ENCODE peak calls at places on chromosomes 13 and 19, in eight cellular contexts. One of them, this sample, is unnamed. For H3K9me3, the result is how much of the 10 kb centered on the place peaks cover.

GRCh38 chr19:29697523-29698261 is 17.4 kb downstream of the C19orf12 start:
- DNase-seq in HAP-1: no peak
- DNase-seq in HCT116: no peak
- DNase-seq in endothelial cell of umbilical vein: no peak
- DNase-seq in PC-9: no peak
- DNase-seq in Caco-2: no peak
- DNase-seq in right atrium auricular region: no peak
- DNase-seq in CD4-positive, CD25-positive, alpha-beta regulatory T cell: no peak
- DNase-seq in this sample: no peak

GRCh38 chr13:42102961-42103688 is 54.7 kb downstream of the DGKH start:
- DNase-seq in HAP-1: no peak
- DNase-seq in HCT116: no peak
- DNase-seq in endothelial cell of umbilical vein: no peak
- DNase-seq in PC-9: no peak
- DNase-seq in Caco-2: no peak
- DNase-seq in right atrium auricular region: no peak
- DNase-seq in CD4-positive, CD25-positive, alpha-beta regulatory T cell: no peak
- DNase-seq in this sample: no peak

GRCh38 chr19:55188620-55189019 is 8.5 kb upstream of the SYT5 start:
- DNase-seq in HAP-1: no peak
- DNase-seq in HCT116: no peak
- DNase-seq in endothelial cell of umbilical vein: no peak
- DNase-seq in PC-9: no peak
- DNase-seq in Caco-2: no peak
- DNase-seq in right atrium auricular region: no peak
- DNase-seq in CD4-positive, CD25-positive, alpha-beta regulatory T cell: peak
- DNase-seq in this sample: no peak

GRCh38 chr19:46716672-46717033 is 261 bp downstream of the PRKD2 start:
- DNase-seq in HAP-1: peak
- DNase-seq in HCT116: no peak
- DNase-seq in endothelial cell of umbilical vein: no peak
- DNase-seq in PC-9: no peak
- DNase-seq in Caco-2: no peak
- DNase-seq in right atrium auricular region: no peak
- DNase-seq in CD4-positive, CD25-positive, alpha-beta regulatory T cell: no peak
- DNase-seq in this sample: peak

GRCh38 chr13:45833663-45834062 is 17.9 kb downstream of the SIAH3 start:
- DNase-seq in HAP-1: no peak
- DNase-seq in HCT116: peak
- DNase-seq in endothelial cell of umbilical vein: peak
- DNase-seq in PC-9: peak
- DNase-seq in Caco-2: no peak
- DNase-seq in right atrium auricular region: no peak
- DNase-seq in CD4-positive, CD25-positive, alpha-beta regulatory T cell: no peak
- DNase-seq in this sample: no peak

GRCh38 chr13:40221460-40222201 is 444.8 kb downstream of the FOXO1 start:
- DNase-seq in HAP-1: no peak
- DNase-seq in HCT116: no peak
- DNase-seq in endothelial cell of umbilical vein: no peak
- DNase-seq in PC-9: peak
- DNase-seq in Caco-2: no peak
- DNase-seq in right atrium auricular region: no peak
- DNase-seq in CD4-positive, CD25-positive, alpha-beta regulatory T cell: peak
- DNase-seq in this sample: peak

GRCh38 chr19:43476606-43477005 is 11.2 kb upstream of the LYPD3 start:
- DNase-seq in HAP-1: no peak
- DNase-seq in HCT116: no peak
- DNase-seq in endothelial cell of umbilical vein: peak
- DNase-seq in PC-9: peak
- DNase-seq in Caco-2: no peak
- DNase-seq in right atrium auricular region: no peak
- DNase-seq in CD4-positive, CD25-positive, alpha-beta regulatory T cell: no peak
- DNase-seq in this sample: no peak

GRCh38 chr19:1173160-1173844 is 766 bp downstream of the SBNO2 start:
- DNase-seq in HAP-1: peak
- DNase-seq in HCT116: no peak
- DNase-seq in endothelial cell of umbilical vein: no peak
- DNase-seq in PC-9: peak
- DNase-seq in Caco-2: no peak
- DNase-seq in right atrium auricular region: no peak
- DNase-seq in CD4-positive, CD25-positive, alpha-beta regulatory T cell: peak
- DNase-seq in this sample: peak

GRCh38 chr13:113861433-113862030 is 2.3 kb downstream of the GAS6 start:
- DNase-seq in HAP-1: no peak
- DNase-seq in HCT116: no peak
- DNase-seq in endothelial cell of umbilical vein: no peak
- DNase-seq in PC-9: no peak
- DNase-seq in Caco-2: no peak
- DNase-seq in right atrium auricular region: peak
- DNase-seq in CD4-positive, CD25-positive, alpha-beta regulatory T cell: no peak
- DNase-seq in this sample: no peak

GRCh38 chr19:3479177-3479818 is 1.0 kb downstream of the SMIM24 start:
- DNase-seq in HAP-1: peak
- DNase-seq in HCT116: peak
- DNase-seq in endothelial cell of umbilical vein: no peak
- DNase-seq in PC-9: no peak
- DNase-seq in Caco-2: no peak
- DNase-seq in right atrium auricular region: no peak
- DNase-seq in CD4-positive, CD25-positive, alpha-beta regulatory T cell: peak
- DNase-seq in this sample: peak

GRCh38 chr13:83057119-83057518 is 825.2 kb downstream of the SLITRK1 start:
- DNase-seq in HAP-1: no peak
- DNase-seq in HCT116: no peak
- DNase-seq in endothelial cell of umbilical vein: no peak
- DNase-seq in PC-9: no peak
- DNase-seq in Caco-2: no peak
- DNase-seq in right atrium auricular region: no peak
- DNase-seq in CD4-positive, CD25-positive, alpha-beta regulatory T cell: no peak
- DNase-seq in this sample: no peak

GRCh38 chr19:13240312-13241022 is 90.3 kb downstream of the IER2 start:
- DNase-seq in HAP-1: no peak
- DNase-seq in HCT116: no peak
- DNase-seq in endothelial cell of umbilical vein: no peak
- DNase-seq in PC-9: peak
- DNase-seq in Caco-2: no peak
- DNase-seq in right atrium auricular region: no peak
- DNase-seq in CD4-positive, CD25-positive, alpha-beta regulatory T cell: no peak
- DNase-seq in this sample: no peak

GRCh38 chr19:35261356-35262100 is 7.2 kb upstream of the USF2 start:
- DNase-seq in HAP-1: peak
- DNase-seq in HCT116: no peak
- DNase-seq in endothelial cell of umbilical vein: no peak
- DNase-seq in PC-9: no peak
- DNase-seq in Caco-2: peak
- DNase-seq in right atrium auricular region: peak
- DNase-seq in CD4-positive, CD25-positive, alpha-beta regulatory T cell: no peak
- DNase-seq in this sample: no peak

GRCh38 chr13:97359181-97360057 is 74.5 kb upstream of the RAP2A start:
- DNase-seq in HAP-1: peak
- DNase-seq in HCT116: peak
- DNase-seq in endothelial cell of umbilical vein: peak
- DNase-seq in PC-9: peak
- DNase-seq in Caco-2: peak
- DNase-seq in right atrium auricular region: peak
- DNase-seq in CD4-positive, CD25-positive, alpha-beta regulatory T cell: peak
- DNase-seq in this sample: peak

DNA sequence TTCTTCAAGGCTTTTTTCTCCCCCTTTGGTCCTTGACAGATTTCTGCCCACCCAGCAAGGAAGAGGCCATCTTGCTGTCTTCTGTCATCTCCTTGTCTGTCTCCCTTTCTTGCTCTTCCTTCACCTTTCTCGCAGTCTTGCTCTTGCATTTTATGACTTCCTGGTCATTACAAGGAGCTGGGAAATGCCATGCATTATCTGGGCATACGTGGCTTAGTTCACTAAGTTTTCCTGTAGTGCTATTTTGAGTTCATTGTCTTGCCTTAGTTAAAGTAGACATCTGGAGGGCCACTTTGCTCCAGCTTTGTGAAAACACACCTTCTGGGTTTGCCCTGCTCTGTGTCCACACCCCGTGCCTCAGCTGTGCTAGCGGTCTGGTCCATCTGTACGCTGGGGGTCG is 59.3 kb downstream of the ARHGEF7 start:
- DNase-seq in HAP-1: no peak
- DNase-seq in HCT116: no peak
- DNase-seq in endothelial cell of umbilical vein: peak
- DNase-seq in PC-9: peak
- DNase-seq in Caco-2: no peak
- DNase-seq in right atrium auricular region: no peak
- DNase-seq in CD4-positive, CD25-positive, alpha-beta regulatory T cell: no peak
- DNase-seq in this sample: no peak
- H3K4me3 ChIP-seq in HAP-1: no peak
- H3K4me3 ChIP-seq in HCT116: no peak
- H3K4me3 ChIP-seq in endothelial cell of umbilical vein: no peak
- H3K4me3 ChIP-seq in PC-9: no peak
- H3K4me3 ChIP-seq in Caco-2: no peak
- H3K4me3 ChIP-seq in right atrium auricular region: no peak
- H3K4me3 ChIP-seq in CD4-positive, CD25-positive, alpha-beta regulatory T cell: no peak
- H3K4me3 ChIP-seq in this sample: no peak

GRCh38 chr19:56837492-56837891 is 3.0 kb downstream of the PEG3 start:
- DNase-seq in HAP-1: no peak
- DNase-seq in HCT116: no peak
- DNase-seq in endothelial cell of umbilical vein: no peak
- DNase-seq in PC-9: no peak
- DNase-seq in Caco-2: no peak
- DNase-seq in right atrium auricular region: peak
- DNase-seq in CD4-positive, CD25-positive, alpha-beta regulatory T cell: no peak
- DNase-seq in this sample: no peak
- H3K9me3 ChIP-seq in HAP-1: under half
- H3K9me3 ChIP-seq in HCT116: under half
- H3K9me3 ChIP-seq in endothelial cell of umbilical vein: under half
- H3K9me3 ChIP-seq in PC-9: under half
- H3K9me3 ChIP-seq in Caco-2: under half
- H3K9me3 ChIP-seq in right atrium auricular region: under half
- H3K9me3 ChIP-seq in CD4-positive, CD25-positive, alpha-beta regulatory T cell: half or more
- H3K9me3 ChIP-seq in this sample: under half

GRCh38 chr19:52522555-52522954 is 4.9 kb upstream of the ZNF808 start:
- DNase-seq in HAP-1: no peak
- DNase-seq in HCT116: no peak
- DNase-seq in endothelial cell of umbilical vein: no peak
- DNase-seq in PC-9: no peak
- DNase-seq in Caco-2: no peak
- DNase-seq in right atrium auricular region: no peak
- DNase-seq in CD4-positive, CD25-positive, alpha-beta regulatory T cell: no peak
- DNase-seq in this sample: no peak
- H3K4me3 ChIP-seq in HAP-1: no peak
- H3K4me3 ChIP-seq in HCT116: no peak
- H3K4me3 ChIP-seq in endothelial cell of umbilical vein: no peak
- H3K4me3 ChIP-seq in PC-9: no peak
- H3K4me3 ChIP-seq in Caco-2: no peak
- H3K4me3 ChIP-seq in right atrium auricular region: no peak
- H3K4me3 ChIP-seq in CD4-positive, CD25-positive, alpha-beta regulatory T cell: no peak
- H3K4me3 ChIP-seq in this sample: no peak

DNA sequence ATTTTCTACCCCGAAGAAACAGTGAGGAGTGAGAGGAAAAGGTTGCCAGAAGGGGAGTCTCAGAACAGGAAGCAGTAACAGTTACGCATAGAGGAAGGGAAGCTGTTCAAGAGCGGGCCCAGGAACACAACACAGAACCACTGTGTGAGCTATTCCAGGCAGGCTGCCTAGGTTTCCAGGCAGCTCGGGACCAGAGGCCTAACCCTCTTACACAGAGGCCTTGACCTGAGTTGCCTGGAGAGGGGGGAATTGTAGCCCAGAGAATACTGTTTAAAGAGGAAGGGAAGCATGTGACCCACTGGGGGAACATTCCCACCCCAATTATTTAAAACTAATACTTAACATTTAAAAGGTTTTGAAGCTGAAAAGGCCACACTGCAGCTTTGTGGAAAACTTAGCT is 93.3 kb upstream of the ZNF98 start:
- DNase-seq in HAP-1: no peak
- DNase-seq in HCT116: no peak
- DNase-seq in endothelial cell of umbilical vein: no peak
- DNase-seq in PC-9: no peak
- DNase-seq in Caco-2: no peak
- DNase-seq in right atrium auricular region: no peak
- DNase-seq in CD4-positive, CD25-positive, alpha-beta regulatory T cell: no peak
- DNase-seq in this sample: no peak
- H3K9me3 ChIP-seq in HAP-1: under half
- H3K9me3 ChIP-seq in HCT116: under half
- H3K9me3 ChIP-seq in endothelial cell of umbilical vein: under half
- H3K9me3 ChIP-seq in PC-9: under half
- H3K9me3 ChIP-seq in Caco-2: under half
- H3K9me3 ChIP-seq in right atrium auricular region: under half
- H3K9me3 ChIP-seq in CD4-positive, CD25-positive, alpha-beta regulatory T cell: half or more
- H3K9me3 ChIP-seq in this sample: under half

DNA sequence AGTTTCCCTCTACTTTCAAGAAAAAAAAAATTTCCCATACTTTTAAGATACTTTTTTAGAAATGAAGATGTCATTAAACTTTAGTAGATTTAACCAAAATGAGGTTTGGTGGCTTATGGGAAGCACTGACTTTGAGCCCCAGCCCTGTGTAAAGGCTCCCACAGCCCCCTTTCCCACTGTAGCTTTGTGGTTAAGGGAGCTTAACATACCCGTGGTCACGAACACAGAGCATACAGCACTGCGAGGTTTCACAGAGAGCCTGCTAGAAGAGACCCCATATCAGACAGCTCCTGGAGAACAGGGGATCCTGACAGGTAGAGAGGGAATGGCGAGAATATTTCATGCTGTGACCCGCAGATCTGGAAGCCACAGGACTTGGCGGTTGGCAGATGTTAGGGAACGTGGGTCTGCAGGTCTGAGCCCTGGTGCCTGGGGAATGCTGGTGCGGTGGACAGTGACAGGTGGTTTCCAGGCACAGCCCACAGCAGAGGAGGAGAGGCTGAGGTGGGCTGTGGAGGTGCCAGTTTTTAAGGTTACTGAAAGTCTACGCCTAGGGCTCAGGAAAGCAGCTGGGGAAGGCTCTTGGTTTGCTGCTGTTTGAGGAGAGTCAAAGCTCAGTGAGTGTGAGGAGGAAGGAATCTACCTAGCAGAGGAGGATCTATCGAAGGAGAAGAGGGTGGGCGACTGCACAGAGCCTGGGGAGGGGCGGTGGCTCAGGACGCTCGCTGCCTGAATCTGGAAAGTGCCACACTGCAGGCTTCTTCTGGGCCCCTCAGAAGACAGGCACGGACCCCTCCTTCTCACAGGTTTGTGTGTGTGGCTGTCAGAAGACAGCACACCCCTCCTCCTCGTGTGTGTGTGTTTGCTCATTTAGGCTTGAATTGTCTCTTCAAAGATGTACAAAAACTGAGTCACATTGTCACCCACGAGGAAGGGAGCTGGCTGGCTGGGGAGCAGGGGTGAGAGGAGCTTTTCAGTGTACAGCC is 49.9 kb downstream of the SLC7A9 start:
- DNase-seq in HAP-1: no peak
- DNase-seq in HCT116: no peak
- DNase-seq in endothelial cell of umbilical vein: no peak
- DNase-seq in PC-9: peak
- DNase-seq in Caco-2: no peak
- DNase-seq in right atrium auricular region: no peak
- DNase-seq in CD4-positive, CD25-positive, alpha-beta regulatory T cell: no peak
- DNase-seq in this sample: no peak
- H3K4me3 ChIP-seq in HAP-1: no peak
- H3K4me3 ChIP-seq in HCT116: no peak
- H3K4me3 ChIP-seq in endothelial cell of umbilical vein: no peak
- H3K4me3 ChIP-seq in PC-9: no peak
- H3K4me3 ChIP-seq in Caco-2: no peak
- H3K4me3 ChIP-seq in right atrium auricular region: no peak
- H3K4me3 ChIP-seq in CD4-positive, CD25-positive, alpha-beta regulatory T cell: no peak
- H3K4me3 ChIP-seq in this sample: no peak